ENCODE peak calls at places on chromosomes 12 and 14, in ten cellular contexts. H is tibial nerve, S is esophagus muscularis mucosa, Z is prostate gland, O is WERI-Rb-1, V is RWPE2, N is Peyer's patch, P is A549, B is RWPE1, Q is suprapubic skin. C is an unnamed sample.

GRCh38 chr14:102659797-102660196 is 67.3 kb downstream of the RCOR1 start:
- DNase-seq in H (no peak), S (no peak), Z (no peak), O (no peak), V (no peak), N (no peak), P (peak), B (no peak), Q (no peak), C (no peak)

GRCh38 chr12:9642606-9643270 is 26.8 kb upstream of the CLEC2D start:
- DNase-seq in H (no peak), S (no peak), Z (no peak), O (no peak), V (no peak), N (peak), P (no peak), B (no peak), Q (no peak), C (no peak)

GRCh38 chr12:109926488-109927210 is 26.6 kb downstream of the TCHP start:
- DNase-seq in H (no peak), S (no peak), Z (no peak), O (no peak), V (no peak), N (no peak), P (no peak), B (no peak), Q (peak), C (no peak)

GRCh38 chr14:95523051-95523817 is 6.8 kb upstream of the SYNE3 start:
- DNase-seq in H (no peak), S (no peak), Z (no peak), O (no peak), V (no peak), N (peak), P (no peak), B (no peak), Q (peak), C (peak)

GRCh38 chr12:132140501-132140900 is 3.6 kb downstream of the DDX51 start:
- DNase-seq in H (no peak), S (no peak), Z (no peak), O (no peak), V (no peak), N (peak), P (no peak), B (no peak), Q (peak), C (no peak)

GRCh38 chr14:24311837-24312615 is 724 bp downstream of the LTB4R start:
- DNase-seq in H (no peak), S (no peak), Z (peak), O (no peak), V (no peak), N (no peak), P (no peak), B (no peak), Q (no peak), C (peak)

GRCh38 chr14:22597771-22598098 is 365 bp upstream of the ABHD4 start:
- DNase-seq in H (no peak), S (no peak), Z (no peak), O (no peak), V (no peak), N (no peak), P (no peak), B (no peak), Q (no peak), C (no peak)

GRCh38 chr14:53550776-53551175 is 397.7 kb upstream of the DDHD1 start:
- DNase-seq in H (no peak), S (no peak), Z (no peak), O (no peak), V (no peak), N (no peak), P (no peak), B (no peak), Q (no peak), C (no peak)

GRCh38 chr12:29430699-29431044 is 49.7 kb upstream of the ERGIC2 start:
- DNase-seq in H (no peak), S (no peak), Z (no peak), O (no peak), V (no peak), N (no peak), P (no peak), B (no peak), Q (no peak), C (no peak)

GRCh38 chr14:33592298-33592697 is 358.6 kb downstream of the EGLN3 start:
- DNase-seq in H (no peak), S (no peak), Z (no peak), O (no peak), V (no peak), N (no peak), P (no peak), B (no peak), Q (no peak), C (no peak)

GRCh38 chr12:48054955-48055821 is 50.7 kb downstream of the SENP1 start:
- DNase-seq in H (no peak), S (no peak), Z (no peak), O (no peak), V (no peak), N (no peak), P (no peak), B (no peak), Q (no peak), C (no peak)

GRCh38 chr12:65634061-65634460 is 190.2 kb upstream of the HMGA2 start:
- DNase-seq in H (no peak), S (no peak), Z (no peak), O (no peak), V (no peak), N (no peak), P (no peak), B (peak), Q (no peak), C (no peak)

GRCh38 chr12:83378186-83378727 is 691.6 kb downstream of the TMTC2 start:
- DNase-seq in H (no peak), S (no peak), Z (no peak), O (no peak), V (no peak), N (no peak), P (no peak), B (no peak), Q (no peak), C (peak)

GRCh38 chr12:65720739-65721138 is 103.5 kb upstream of the HMGA2 start:
- DNase-seq in H (no peak), S (no peak), Z (no peak), O (peak), V (no peak), N (no peak), P (no peak), B (no peak), Q (no peak), C (no peak)

GRCh38 chr12:53700567-53700966 is 24.7 kb upstream of the ATP5MC2 start:
- DNase-seq in H (no peak), S (no peak), Z (no peak), O (peak), V (no peak), N (no peak), P (no peak), B (no peak), Q (no peak), C (peak)

GRCh38 chr14:100487304-100487703 is 99.9 kb downstream of the BEGAIN start:
- DNase-seq in H (no peak), S (no peak), Z (no peak), O (no peak), V (no peak), N (no peak), P (no peak), B (no peak), Q (no peak), C (no peak)

GRCh38 chr12:86959766-86960458 is 703.7 kb upstream of the MGAT4C start:
- DNase-seq in H (no peak), S (no peak), Z (no peak), O (no peak), V (no peak), N (no peak), P (no peak), B (no peak), Q (no peak), C (no peak)

GRCh38 chr14:69615471-69616407 is 4.3 kb downstream of the SUSD6 start:
- DNase-seq in H (peak), S (no peak), Z (peak), O (no peak), V (no peak), N (peak), P (no peak), B (peak), Q (no peak), C (peak)

GRCh38 chr14:70018713-70019201 is 139.5 kb downstream of the SMOC1 start:
- DNase-seq in H (peak), S (no peak), Z (peak), O (no peak), V (no peak), N (peak), P (no peak), B (no peak), Q (no peak), C (peak)

GRCh38 chr14:95832012-95832411 is 44.6 kb upstream of the TUNAR start:
- DNase-seq in H (no peak), S (peak), Z (no peak), O (no peak), V (no peak), N (no peak), P (no peak), B (no peak), Q (no peak), C (no peak)

GRCh38 chr12:124420972-124421674 is 126.2 kb downstream of the RFLNA start:
- DNase-seq in H (no peak), S (no peak), Z (no peak), O (no peak), V (no peak), N (no peak), P (no peak), B (no peak), Q (no peak), C (no peak)

GRCh38 chr12:60644076-60644475 is 1048.2 kb downstream of the SLC16A7 start:
- DNase-seq in H (no peak), S (no peak), Z (no peak), O (no peak), V (no peak), N (no peak), P (no peak), B (no peak), Q (no peak), C (no peak)

GRCh38 chr14:73242274-73242960 is 5.1 kb downstream of the PAPLN start:
- DNase-seq in H (no peak), S (no peak), Z (no peak), O (no peak), V (peak), N (no peak), P (no peak), B (no peak), Q (no peak), C (peak)

GRCh38 chr12:47530050-47530449 is 175.8 kb downstream of the RPAP3 start:
- DNase-seq in H (no peak), S (no peak), Z (no peak), O (no peak), V (no peak), N (no peak), P (no peak), B (no peak), Q (no peak), C (no peak)

GRCh38 chr14:33563492-33563891 is 387.4 kb downstream of the EGLN3 start:
- DNase-seq in H (no peak), S (no peak), Z (no peak), O (no peak), V (no peak), N (no peak), P (no peak), B (no peak), Q (no peak), C (no peak)

GRCh38 chr14:32453857-32454810 is 125.0 kb downstream of the AKAP6 start:
- DNase-seq in H (no peak), S (no peak), Z (no peak), O (no peak), V (no peak), N (no peak), P (no peak), B (no peak), Q (no peak), C (no peak)
- H3K27ac ChIP-seq in H (no peak), S (peak), Z (no peak), O (peak), V (no peak), N (no peak), P (no peak), B (no peak), Q (no peak), C (no peak)

GRCh38 chr12:98037401-98038140 is 477.8 kb upstream of the TMPO start:
- DNase-seq in H (no peak), S (no peak), Z (no peak), O (no peak), V (no peak), N (no peak), P (no peak), B (no peak), Q (no peak), C (no peak)

GRCh38 chr12:98042668-98043067 is 472.7 kb upstream of the TMPO start:
- DNase-seq in H (no peak), S (no peak), Z (no peak), O (no peak), V (no peak), N (no peak), P (no peak), B (no peak), Q (no peak), C (no peak)
- TF ChIP-seq CTCF in H (no peak), S (no peak), Z (no peak), O (no peak), V (no peak), N (no peak), P (no peak), B (no peak), Q (no peak), C (no peak)

GRCh38 chr12:101925352-101925751 is 48.0 kb downstream of the DRAM1 start:
- DNase-seq in H (peak), S (no peak), Z (no peak), O (no peak), V (peak), N (peak), P (peak), B (peak), Q (peak), C (peak)

GRCh38 chr12:101925935-101926334 is 48.6 kb downstream of the DRAM1 start:
- DNase-seq in H (no peak), S (no peak), Z (no peak), O (no peak), V (no peak), N (no peak), P (no peak), B (no peak), Q (no peak), C (no peak)

GRCh38 chr12:101927999-101928398 is 50.6 kb downstream of the DRAM1 start:
- DNase-seq in H (no peak), S (no peak), Z (no peak), O (no peak), V (no peak), N (no peak), P (no peak), B (no peak), Q (no peak), C (no peak)

GRCh38 chr12:101928556-101928955 is 51.2 kb downstream of the DRAM1 start:
- DNase-seq in H (no peak), S (no peak), Z (no peak), O (no peak), V (no peak), N (no peak), P (no peak), B (no peak), Q (no peak), C (no peak)

GRCh38 chr12:101927042-101927441 is 49.7 kb downstream of the DRAM1 start:
- DNase-seq in H (no peak), S (no peak), Z (no peak), O (no peak), V (no peak), N (no peak), P (no peak), B (no peak), Q (no peak), C (no peak)
- H3K27ac ChIP-seq in H (no peak), S (no peak), Z (no peak), O (no peak), V (no peak), N (no peak), P (no peak), B (no peak), Q (no peak), C (no peak)

GRCh38 chr12:40668095-40668494 is 24.1 kb upstream of the CNTN1 start:
- DNase-seq in H (no peak), S (no peak), Z (no peak), O (no peak), V (no peak), N (no peak), P (peak), B (no peak), Q (no peak), C (no peak)
- TF ChIP-seq CTCF in H (no peak), S (peak), Z (no peak), O (no peak), V (no peak), N (no peak), P (peak), B (no peak), Q (no peak), C (no peak)

GRCh38 chr12:57343703-57344378 is 87.0 kb downstream of the R3HDM2 start:
- DNase-seq in H (no peak), S (no peak), Z (no peak), O (no peak), V (no peak), N (no peak), P (no peak), B (no peak), Q (no peak), C (no peak)

GRCh38 chr12:57341275-57341990 is 89.4 kb downstream of the R3HDM2 start:
- DNase-seq in H (no peak), S (no peak), Z (no peak), O (no peak), V (no peak), N (no peak), P (peak), B (no peak), Q (no peak), C (no peak)

GRCh38 chr12:57342207-57342691 is 88.6 kb downstream of the R3HDM2 start:
- DNase-seq in H (no peak), S (no peak), Z (no peak), O (peak), V (no peak), N (no peak), P (peak), B (no peak), Q (no peak), C (peak)

GRCh38 chr12:57334219-57334618 is 83.2 kb upstream of the STAC3 start:
- DNase-seq in H (no peak), S (no peak), Z (no peak), O (no peak), V (no peak), N (no peak), P (no peak), B (no peak), Q (no peak), C (no peak)

DNA sequence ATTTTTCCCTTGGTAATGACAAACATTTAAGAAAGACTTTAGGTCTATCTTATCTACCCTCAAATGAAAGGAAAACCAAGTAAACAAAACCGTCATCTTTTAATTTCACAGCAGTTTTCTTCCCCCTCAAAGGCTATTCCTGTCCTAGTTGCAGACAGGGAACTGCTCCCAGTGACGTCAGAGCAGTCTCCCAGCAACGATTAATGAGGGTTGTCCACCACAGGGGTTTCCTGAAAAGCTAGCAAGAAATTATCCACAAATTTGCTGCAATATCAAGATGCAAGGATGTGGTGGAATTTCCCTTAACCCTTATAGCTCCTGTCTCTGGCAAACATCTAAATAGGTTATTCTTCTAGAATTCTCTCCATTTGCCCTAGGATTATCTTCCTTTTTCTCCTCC is 89.1 kb upstream of the STAC3 start:
- DNase-seq in H (no peak), S (no peak), Z (peak), O (no peak), V (no peak), N (peak), P (peak), B (no peak), Q (no peak), C (peak)
- H3K27ac ChIP-seq in H (no peak), S (no peak), Z (no peak), O (no peak), V (no peak), N (no peak), P (no peak), B (no peak), Q (no peak), C (no peak)

GRCh38 chr14:75673345-75673744 is 12.3 kb downstream of the TTLL5 start:
- DNase-seq in H (no peak), S (no peak), Z (no peak), O (no peak), V (no peak), N (no peak), P (no peak), B (no peak), Q (no peak), C (no peak)

GRCh38 chr14:75672588-75673192 is 11.6 kb downstream of the TTLL5 start:
- DNase-seq in H (no peak), S (no peak), Z (no peak), O (no peak), V (no peak), N (no peak), P (no peak), B (no peak), Q (no peak), C (no peak)

DNA sequence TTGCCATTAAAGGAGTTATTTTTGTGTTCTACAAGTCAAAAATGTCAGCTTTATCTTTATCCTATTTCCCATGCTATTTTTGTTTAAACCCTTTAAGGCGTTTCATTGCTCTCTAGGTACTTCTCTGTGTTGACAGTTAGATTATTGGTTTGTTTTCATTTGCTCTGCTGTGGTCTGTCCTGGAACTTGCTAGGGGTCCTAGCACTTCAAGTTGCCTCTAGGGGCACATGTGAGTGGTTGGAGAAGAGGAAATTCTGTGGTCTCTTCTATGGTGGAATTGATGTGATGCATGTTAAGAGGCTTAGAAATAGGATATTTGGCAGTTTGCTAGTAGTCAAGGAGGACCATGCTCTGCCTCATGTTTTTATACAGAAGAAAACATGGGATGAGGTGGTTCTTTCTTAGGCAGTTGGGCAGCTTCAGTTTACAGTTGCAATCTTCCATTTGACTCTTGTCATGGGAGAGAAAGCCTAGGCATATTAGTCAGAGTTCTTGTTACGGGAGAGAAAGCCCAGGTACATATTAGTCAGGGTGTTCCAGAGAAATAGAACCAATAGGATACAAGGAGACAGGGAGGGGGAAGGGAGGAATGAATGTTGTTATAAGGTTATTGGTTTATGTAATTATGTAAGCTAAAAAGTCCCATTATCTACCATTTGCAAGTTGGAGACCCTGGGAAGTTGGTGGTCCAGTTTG is 14.4 kb downstream of the TTLL5 start:
- DNase-seq in H (no peak), S (no peak), Z (no peak), O (no peak), V (no peak), N (no peak), P (no peak), B (peak), Q (no peak), C (no peak)
- TF ChIP-seq CTCF in H (no peak), S (no peak), Z (no peak), O (peak), V (peak), N (no peak), P (no peak), B (no peak), Q (no peak), C (no peak)

C was measured in thyroid gland.